ENCODE peak calls at places on chromosomes 2 and 18, in six cellular contexts. One of them, this sample, is unnamed.

GRCh38 chr2:31525876-31526275 is 54.9 kb downstream of the SRD5A2 start:
- DNase-seq in psoas muscle: no peak
- DNase-seq in caudate nucleus: no peak
- DNase-seq in upper lobe of right lung: no peak
- DNase-seq in fibroblast of pulmonary artery: no peak
- DNase-seq in cerebellum: no peak
- DNase-seq in this sample: no peak

GRCh38 chr2:237295889-237296480 is 118.0 kb downstream of the COL6A3 start:
- DNase-seq in psoas muscle: no peak
- DNase-seq in caudate nucleus: no peak
- DNase-seq in upper lobe of right lung: no peak
- DNase-seq in fibroblast of pulmonary artery: no peak
- DNase-seq in cerebellum: no peak
- DNase-seq in this sample: no peak

GRCh38 chr2:46446871-46447568 is 32.3 kb upstream of the TMEM247 start:
- DNase-seq in psoas muscle: no peak
- DNase-seq in caudate nucleus: no peak
- DNase-seq in upper lobe of right lung: no peak
- DNase-seq in fibroblast of pulmonary artery: peak; percentile 50
- DNase-seq in cerebellum: no peak
- DNase-seq in this sample: no peak

GRCh38 chr2:196992466-196992865 is 66.0 kb upstream of the PGAP1 start:
- DNase-seq in psoas muscle: no peak
- DNase-seq in caudate nucleus: no peak
- DNase-seq in upper lobe of right lung: no peak
- DNase-seq in fibroblast of pulmonary artery: no peak
- DNase-seq in cerebellum: no peak
- DNase-seq in this sample: no peak

GRCh38 chr18:28007841-28008240 is 169.1 kb downstream of the CDH2 start:
- DNase-seq in psoas muscle: no peak
- DNase-seq in caudate nucleus: no peak
- DNase-seq in upper lobe of right lung: no peak
- DNase-seq in fibroblast of pulmonary artery: peak; percentile 35
- DNase-seq in cerebellum: no peak
- DNase-seq in this sample: no peak

GRCh38 chr2:26172866-26173595 is at the start of gene GAREM2:
- DNase-seq in psoas muscle: no peak
- DNase-seq in caudate nucleus: no peak
- DNase-seq in upper lobe of right lung: no peak
- DNase-seq in fibroblast of pulmonary artery: no peak
- DNase-seq in cerebellum: no peak
- DNase-seq in this sample: no peak

GRCh38 chr2:238467062-238467461 is 40.3 kb downstream of the ASB1 start:
- DNase-seq in psoas muscle: no peak
- DNase-seq in caudate nucleus: no peak
- DNase-seq in upper lobe of right lung: no peak
- DNase-seq in fibroblast of pulmonary artery: no peak
- DNase-seq in cerebellum: no peak
- DNase-seq in this sample: no peak

GRCh38 chr2:1599301-1600085 is 144.8 kb downstream of the PXDN start:
- DNase-seq in psoas muscle: no peak
- DNase-seq in caudate nucleus: no peak
- DNase-seq in upper lobe of right lung: peak; percentile 61
- DNase-seq in fibroblast of pulmonary artery: no peak
- DNase-seq in cerebellum: no peak
- DNase-seq in this sample: no peak

GRCh38 chr2:108570416-108570815 is 36.1 kb downstream of the LIMS1 start:
- DNase-seq in psoas muscle: no peak
- DNase-seq in caudate nucleus: no peak
- DNase-seq in upper lobe of right lung: no peak
- DNase-seq in fibroblast of pulmonary artery: peak; percentile 70
- DNase-seq in cerebellum: no peak
- DNase-seq in this sample: no peak

GRCh38 chr2:239590995-239591915 is 190.4 kb upstream of the HDAC4 start:
- DNase-seq in psoas muscle: no peak
- DNase-seq in caudate nucleus: no peak
- DNase-seq in upper lobe of right lung: peak; percentile 53
- DNase-seq in fibroblast of pulmonary artery: no peak
- DNase-seq in cerebellum: no peak
- DNase-seq in this sample: no peak

GRCh38 chr2:11411768-11412448 is 54.1 kb downstream of the E2F6 start:
- DNase-seq in psoas muscle: no peak
- DNase-seq in caudate nucleus: no peak
- DNase-seq in upper lobe of right lung: no peak
- DNase-seq in fibroblast of pulmonary artery: peak; percentile 76
- DNase-seq in cerebellum: peak; percentile 64
- DNase-seq in this sample: peak; percentile 56

GRCh38 chr18:73407506-73407905 is 539.7 kb upstream of the NETO1 start:
- DNase-seq in psoas muscle: no peak
- DNase-seq in caudate nucleus: no peak
- DNase-seq in upper lobe of right lung: no peak
- DNase-seq in fibroblast of pulmonary artery: peak; percentile 45
- DNase-seq in cerebellum: no peak
- DNase-seq in this sample: no peak

GRCh38 chr2:52414596-52414995 is 1353.0 kb upstream of the CHAC2 start:
- DNase-seq in psoas muscle: no peak
- DNase-seq in caudate nucleus: no peak
- DNase-seq in upper lobe of right lung: no peak
- DNase-seq in fibroblast of pulmonary artery: no peak
- DNase-seq in cerebellum: no peak
- DNase-seq in this sample: no peak

GRCh38 chr2:133422946-133423345 is 145.3 kb downstream of the NCKAP5 start:
- DNase-seq in psoas muscle: no peak
- DNase-seq in caudate nucleus: no peak
- DNase-seq in upper lobe of right lung: no peak
- DNase-seq in fibroblast of pulmonary artery: peak; percentile 23
- DNase-seq in cerebellum: no peak
- DNase-seq in this sample: no peak

GRCh38 chr2:129757366-129757914 is 222.0 kb upstream of the RAB6C start:
- DNase-seq in psoas muscle: no peak
- DNase-seq in caudate nucleus: no peak
- DNase-seq in upper lobe of right lung: no peak
- DNase-seq in fibroblast of pulmonary artery: no peak
- DNase-seq in cerebellum: no peak
- DNase-seq in this sample: no peak

GRCh38 chr18:57738078-57738477 is 65.0 kb downstream of the ATP8B1 start:
- DNase-seq in psoas muscle: no peak
- DNase-seq in caudate nucleus: no peak
- DNase-seq in upper lobe of right lung: no peak
- DNase-seq in fibroblast of pulmonary artery: no peak
- DNase-seq in cerebellum: no peak
- DNase-seq in this sample: no peak

GRCh38 chr2:197024206-197024605 is 97.7 kb upstream of the PGAP1 start:
- DNase-seq in psoas muscle: no peak
- DNase-seq in caudate nucleus: no peak
- DNase-seq in upper lobe of right lung: no peak
- DNase-seq in fibroblast of pulmonary artery: no peak
- DNase-seq in cerebellum: no peak
- DNase-seq in this sample: no peak

GRCh38 chr18:475202-475624 is 25.3 kb downstream of the COLEC12 start:
- DNase-seq in psoas muscle: no peak
- DNase-seq in caudate nucleus: no peak
- DNase-seq in upper lobe of right lung: no peak
- DNase-seq in fibroblast of pulmonary artery: peak; percentile 88
- DNase-seq in cerebellum: no peak
- DNase-seq in this sample: no peak

GRCh38 chr2:178072000-178072382 is 586 bp downstream of the PDE11A start:
- DNase-seq in psoas muscle: no peak
- DNase-seq in caudate nucleus: no peak
- DNase-seq in upper lobe of right lung: no peak
- DNase-seq in fibroblast of pulmonary artery: no peak
- DNase-seq in cerebellum: no peak
- DNase-seq in this sample: no peak

GRCh38 chr2:41932241-41933034 is 115.4 kb upstream of the PKDCC start:
- DNase-seq in psoas muscle: peak; percentile 82
- DNase-seq in caudate nucleus: no peak
- DNase-seq in upper lobe of right lung: peak; percentile 71
- DNase-seq in fibroblast of pulmonary artery: peak; percentile 94
- DNase-seq in cerebellum: no peak
- DNase-seq in this sample: no peak

GRCh38 chr2:38610851-38611801 is 8.4 kb upstream of the HNRNPLL start:
- DNase-seq in psoas muscle: no peak
- DNase-seq in caudate nucleus: no peak
- DNase-seq in upper lobe of right lung: no peak
- DNase-seq in fibroblast of pulmonary artery: no peak
- DNase-seq in cerebellum: no peak
- DNase-seq in this sample: no peak

GRCh38 chr2:136527560-136527959 is 237.8 kb upstream of the THSD7B start:
- DNase-seq in psoas muscle: no peak
- DNase-seq in caudate nucleus: no peak
- DNase-seq in upper lobe of right lung: no peak
- DNase-seq in fibroblast of pulmonary artery: peak; percentile 17
- DNase-seq in cerebellum: no peak
- DNase-seq in this sample: no peak

GRCh38 chr2:119531292-119531691 is 7.0 kb upstream of the SCTR start:
- DNase-seq in psoas muscle: no peak
- DNase-seq in caudate nucleus: no peak
- DNase-seq in upper lobe of right lung: no peak
- DNase-seq in fibroblast of pulmonary artery: peak; percentile 16
- DNase-seq in cerebellum: no peak
- DNase-seq in this sample: no peak

GRCh38 chr18:9334351-9335254 is at the start of gene TWSG1:
- DNase-seq in psoas muscle: peak; percentile 94
- DNase-seq in caudate nucleus: peak; percentile 82
- DNase-seq in upper lobe of right lung: peak; percentile 98
- DNase-seq in fibroblast of pulmonary artery: peak; percentile 96
- DNase-seq in cerebellum: peak; percentile 95
- DNase-seq in this sample: peak; percentile 94

GRCh38 chr2:15049096-15049993 is 416.8 kb downstream of the LRATD1 start:
- DNase-seq in psoas muscle: no peak
- DNase-seq in caudate nucleus: no peak
- DNase-seq in upper lobe of right lung: no peak
- DNase-seq in fibroblast of pulmonary artery: no peak
- DNase-seq in cerebellum: peak; percentile 12
- DNase-seq in this sample: no peak

GRCh38 chr18:35215026-35215425 is 25.8 kb upstream of the ZNF397 start:
- DNase-seq in psoas muscle: no peak
- DNase-seq in caudate nucleus: no peak
- DNase-seq in upper lobe of right lung: no peak
- DNase-seq in fibroblast of pulmonary artery: no peak
- DNase-seq in cerebellum: no peak
- DNase-seq in this sample: no peak

GRCh38 chr2:58734365-58734764 is 493.2 kb upstream of the FANCL start:
- DNase-seq in psoas muscle: no peak
- DNase-seq in caudate nucleus: no peak
- DNase-seq in upper lobe of right lung: no peak
- DNase-seq in fibroblast of pulmonary artery: no peak
- DNase-seq in cerebellum: no peak
- DNase-seq in this sample: no peak

This sample was measured in Ammon's horn.